ENCODE peak calls at places on chromosomes 7 and 10, in seven cellular contexts. D is IMR-90; G is activated naive CD8-positive, alpha-beta T cell treated with anti-CD3 and anti-CD28 coated beads for 36 hours; U is stimulated activated CD4-positive, alpha-beta T cell treated with anti-CD3 and anti-CD28 coated beads, Interleukin-2, amount 100 ng/mL, for 24 hours; V is HL-60; F is activated T-helper 1 cell treated with anti-CD3 and anti-CD28 coated beads, Interleukin-12 subunit alpha, Interleukin-12 subunit beta, Interleukin-2, Interleukin-4 antibody, amounts not matched to agents 30 ng/mL and 10 ng/mL and 1 ng/mL, durations not matched to agents 14 hours and 24 hours and 36 hours; X is astrocyte of the spinal cord. Q is an unnamed sample.

GRCh38 chr10:68550747-68551411 is 9.3 kb upstream of the TET1 start:
- DNase-seq in D (peak), G (peak), U (peak), V (no peak), F (peak), X (peak), Q (peak)

GRCh38 chr7:84237533-84238173 is 43.1 kb upstream of the SEMA3A start:
- DNase-seq in D (peak), G (no peak), U (no peak), V (no peak), F (no peak), X (peak), Q (peak)

GRCh38 chr10:108911814-108912541 is 1011.3 kb downstream of the XPNPEP1 start:
- DNase-seq in D (peak), G (no peak), U (no peak), V (no peak), F (no peak), X (peak), Q (no peak)

GRCh38 chr7:130277763-130278643 is 11.3 kb downstream of the CPA2 start:
- DNase-seq in D (peak), G (no peak), U (no peak), V (no peak), F (no peak), X (peak), Q (no peak)

GRCh38 chr7:19958309-19958896 is 185.0 kb upstream of the TMEM196 start:
- DNase-seq in D (peak), G (no peak), U (no peak), V (no peak), F (no peak), X (peak), Q (peak)

GRCh38 chr7:2157473-2158279 is 75.1 kb downstream of the MAD1L1 start:
- DNase-seq in D (peak), G (no peak), U (no peak), V (no peak), F (no peak), X (peak), Q (peak)

GRCh38 chr7:25545125-25546008 is 317.1 kb upstream of the NPVF start:
- DNase-seq in D (no peak), G (no peak), U (no peak), V (no peak), F (no peak), X (no peak), Q (no peak)

GRCh38 chr7:33076737-33077136 is 14.2 kb upstream of the NT5C3A start:
- DNase-seq in D (no peak), G (no peak), U (no peak), V (no peak), F (no peak), X (no peak), Q (no peak)

GRCh38 chr7:28483868-28484267 is 71.5 kb downstream of the CREB5 start:
- DNase-seq in D (peak), G (no peak), U (no peak), V (no peak), F (no peak), X (peak), Q (peak)

GRCh38 chr10:130171196-130171595 is 35.0 kb downstream of the GLRX3 start:
- DNase-seq in D (no peak), G (no peak), U (no peak), V (peak), F (peak), X (no peak), Q (no peak)

GRCh38 chr10:102504179-102504975 is 605 bp downstream of the SUFU start:
- DNase-seq in D (peak), G (peak), U (peak), V (peak), F (peak), X (peak), Q (no peak)

GRCh38 chr10:118698421-118698820 is 56.3 kb downstream of the CACUL1 start:
- DNase-seq in D (peak), G (peak), U (peak), V (no peak), F (peak), X (peak), Q (no peak)

GRCh38 chr7:1540391-1541271 is 10.1 kb downstream of the MAFK start:
- DNase-seq in D (no peak), G (no peak), U (no peak), V (no peak), F (no peak), X (no peak), Q (no peak)

GRCh38 chr7:93374345-93374940 is 142.3 kb downstream of the VPS50 start:
- DNase-seq in D (peak), G (no peak), U (no peak), V (no peak), F (no peak), X (peak), Q (peak)

GRCh38 chr10:107800061-107800460 is 635.6 kb upstream of the SORCS1 start:
- DNase-seq in D (no peak), G (no peak), U (no peak), V (no peak), F (no peak), X (no peak), Q (no peak)